ENCODE peak calls at places on chromosomes 13 and 19, in ten cellular contexts. U is IMR-90, X is A549, H is uterus, Z is HCT116, J is stomach, L is H54, F is body of pancreas, S is tibial nerve, P is GM12892. I is an unnamed sample.

GRCh38 chr13:22915442-22916082 is 265.2 kb upstream of the SGCG start:
- DNase-seq in S (no peak), U (peak), F (peak), L (no peak), J (peak), P (no peak), X (peak), Z (peak), H (peak), I (peak)

GRCh38 chr19:46739290-46739771 is 6.5 kb upstream of the FKRP start:
- DNase-seq in Z (no peak), X (no peak), J (no peak), S (no peak), H (no peak), L (no peak), F (peak), P (no peak), U (no peak), I (no peak)

GRCh38 chr19:5966215-5966614 is 11.7 kb downstream of the RANBP3 start:
- DNase-seq in S (no peak), L (no peak), Z (no peak), U (peak), F (peak), H (peak), X (no peak), P (no peak), J (no peak), I (no peak)

GRCh38 chr19:719081-719512 is 10.4 kb downstream of the PALM start:
- DNase-seq in U (no peak), L (no peak), S (peak), P (no peak), X (no peak), Z (no peak), F (peak), H (peak), J (no peak), I (peak)

GRCh38 chr13:110444226-110444653 is 117.3 kb downstream of the RAB20 start:
- DNase-seq in P (no peak), L (no peak), Z (peak), H (peak), X (no peak), U (peak), S (peak), F (no peak), J (no peak), I (no peak)

GRCh38 chr13:110973007-110973700 is 58.3 kb upstream of the ANKRD10 start:
- DNase-seq in S (no peak), F (no peak), H (no peak), P (no peak), Z (no peak), X (no peak), J (no peak), L (no peak), U (no peak), I (no peak)

GRCh38 chr19:1169921-1170885 is 3.9 kb downstream of the SBNO2 start:
- DNase-seq in F (peak), U (peak), L (peak), S (no peak), X (no peak), Z (no peak), H (peak), P (no peak), J (peak), I (no peak)

GRCh38 chr19:11381535-11382369 is 2.4 kb downstream of the EPOR start:
- DNase-seq in X (peak), L (peak), Z (peak), J (peak), F (peak), H (no peak), U (peak), S (peak), P (peak), I (no peak)

GRCh38 chr13:66618702-66619101 is 611.4 kb downstream of the PCDH9 start:
- DNase-seq in J (no peak), Z (peak), X (peak), U (peak), F (no peak), S (no peak), L (peak), H (no peak), P (no peak), I (no peak)

GRCh38 chr19:48560095-48560530 is 8.1 kb downstream of the SULT2B1 start:
- DNase-seq in L (no peak), F (no peak), U (no peak), J (no peak), S (no peak), H (no peak), X (no peak), Z (no peak), P (no peak), I (no peak)

GRCh38 chr19:13127811-13128575 is 9.9 kb downstream of the NACC1 start:
- DNase-seq in X (no peak), Z (no peak), J (no peak), F (no peak), L (no peak), U (no peak), P (no peak), S (no peak), H (no peak), I (no peak)
- TF ChIP-seq POLR2A in X (no peak), Z (no peak), J (no peak), F (no peak), L (no peak), U (no peak), P (no peak), S (no peak), H (no peak), I (no peak)

GRCh38 chr19:33545209-33545981 is 23.8 kb upstream of the PEPD start:
- DNase-seq in F (no peak), U (no peak), P (no peak), L (no peak), Z (no peak), X (no peak), S (no peak), H (no peak), J (no peak), I (no peak)

GRCh38 chr19:33550741-33551140 is 29.1 kb upstream of the PEPD start:
- DNase-seq in J (no peak), X (no peak), Z (no peak), H (no peak), L (no peak), U (no peak), F (no peak), P (no peak), S (no peak), I (no peak)

GRCh38 chr19:33551676-33552075 is 30.1 kb upstream of the PEPD start:
- DNase-seq in U (no peak), H (no peak), F (no peak), P (no peak), Z (no peak), J (no peak), L (no peak), X (no peak), S (no peak), I (no peak)

GRCh38 chr19:33546656-33547055 is 25.1 kb upstream of the PEPD start:
- DNase-seq in X (no peak), F (no peak), H (no peak), L (no peak), U (no peak), S (no peak), Z (no peak), P (no peak), J (no peak), I (no peak)

DNA sequence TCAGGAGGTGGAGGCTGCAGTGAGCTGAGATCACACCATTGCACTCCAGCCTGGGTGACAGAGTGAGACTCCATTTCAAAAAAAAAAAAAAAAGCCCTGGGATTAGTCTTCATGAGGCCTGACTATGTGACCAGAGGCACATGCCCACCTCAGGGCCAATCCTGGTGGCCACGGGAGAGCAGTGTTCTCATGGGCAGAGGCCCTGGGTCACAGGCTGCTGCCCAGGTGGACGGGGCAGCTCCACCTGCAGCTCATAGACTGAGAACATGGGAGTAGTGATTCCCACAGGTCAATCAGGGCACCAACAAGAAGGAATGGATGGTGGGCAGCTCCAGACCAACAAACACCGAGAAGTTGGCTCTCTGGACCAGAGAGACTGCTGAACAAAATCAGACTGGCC is 26.1 kb upstream of the PEPD start:
- DNase-seq in J (no peak), U (no peak), S (no peak), X (no peak), P (no peak), L (no peak), F (no peak), Z (no peak), H (no peak), I (no peak)
- TF ChIP-seq POLR2A in J (no peak), U (no peak), S (no peak), X (no peak), P (no peak), L (no peak), F (no peak), Z (no peak), H (no peak), I (no peak)

DNA sequence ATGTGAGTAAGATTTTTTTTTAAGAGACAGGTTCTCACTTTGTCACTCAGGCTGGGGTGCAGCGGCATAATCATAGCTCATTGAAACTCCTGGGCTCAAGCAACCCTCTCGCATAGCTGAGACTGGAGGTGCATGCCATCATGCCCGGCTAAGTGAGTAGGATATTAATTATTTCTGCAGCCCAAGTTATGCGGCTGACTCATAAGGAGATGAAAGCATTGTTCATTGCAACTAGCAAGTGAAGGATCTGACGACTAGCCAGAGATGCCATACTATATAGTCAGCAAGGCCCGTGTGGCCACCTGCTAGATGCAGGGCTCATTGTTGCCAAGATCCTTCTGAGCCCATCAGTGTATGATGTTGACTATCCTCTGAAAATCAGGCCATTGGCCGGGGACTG is 45.2 kb downstream of the ABCC4 start:
- DNase-seq in J (no peak), P (no peak), S (no peak), H (no peak), F (no peak), X (peak), Z (peak), L (peak), U (peak), I (no peak)
- TF ChIP-seq POLR2A in J (no peak), P (no peak), S (no peak), H (no peak), F (no peak), X (no peak), Z (no peak), L (no peak), U (no peak), I (no peak)

GRCh38 chr13:106498158-106498557 is 37.3 kb downstream of the EFNB2 start:
- DNase-seq in U (no peak), S (no peak), Z (no peak), X (no peak), H (no peak), J (no peak), F (no peak), L (no peak), P (no peak), I (no peak)

GRCh38 chr13:106496072-106496997 is 39.1 kb downstream of the EFNB2 start:
- DNase-seq in L (no peak), U (no peak), S (no peak), J (no peak), Z (no peak), P (no peak), X (no peak), H (peak), F (no peak), I (no peak)

GRCh38 chr13:106499113-106499512 is 36.3 kb downstream of the EFNB2 start:
- DNase-seq in Z (no peak), P (no peak), S (no peak), F (no peak), H (no peak), J (no peak), X (no peak), L (no peak), U (no peak), I (no peak)

GRCh38 chr13:106498571-106498970 is 36.9 kb downstream of the EFNB2 start:
- DNase-seq in U (no peak), H (no peak), P (no peak), F (no peak), J (no peak), S (no peak), Z (no peak), L (no peak), X (no peak), I (no peak)

GRCh38 chr13:106497079-106497478 is 38.4 kb downstream of the EFNB2 start:
- DNase-seq in Z (no peak), X (no peak), J (no peak), P (no peak), F (no peak), L (no peak), H (no peak), S (no peak), U (no peak), I (no peak)
- TF ChIP-seq POLR2A in Z (no peak), X (no peak), J (no peak), P (no peak), F (no peak), L (no peak), H (no peak), S (no peak), U (no peak), I (no peak)

GRCh38 chr13:42574435-42575311 is 721 bp downstream of the TNFSF11 start:
- DNase-seq in L (no peak), Z (no peak), U (no peak), J (no peak), X (no peak), P (peak), F (no peak), S (no peak), H (no peak), I (no peak)
- TF ChIP-seq POLR2A in L (no peak), Z (no peak), U (no peak), J (no peak), X (no peak), P (peak), F (no peak), S (no peak), H (no peak), I (no peak)

DNA sequence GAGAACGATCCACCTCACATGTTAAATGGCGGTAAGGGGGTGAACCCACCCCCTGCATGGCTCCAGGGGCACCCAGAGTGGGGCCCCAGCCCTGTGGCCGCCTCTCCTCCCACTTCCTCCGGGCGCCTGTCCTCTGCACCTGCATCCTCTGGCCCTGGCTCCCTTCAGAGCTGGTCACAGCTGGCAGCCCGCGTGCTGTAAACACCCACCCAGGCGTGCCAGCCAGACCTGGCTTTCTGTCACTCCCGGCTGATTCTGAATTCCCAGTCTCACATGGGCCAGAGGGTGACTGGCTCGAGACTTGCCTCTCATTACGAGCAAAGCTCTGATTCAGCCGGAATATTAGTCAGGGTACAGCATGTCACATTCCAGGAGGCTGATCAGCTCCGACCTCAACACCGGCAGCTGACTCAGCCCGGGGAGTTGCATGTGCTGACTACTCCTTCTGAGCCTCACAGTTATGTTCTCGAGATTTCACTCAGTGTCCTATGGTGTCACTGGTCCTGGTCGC is 75.1 kb downstream of the GNG7 start:
- DNase-seq in J (peak), F (peak), U (peak), X (peak), S (peak), P (no peak), L (peak), H (peak), Z (peak), I (peak)
- TF ChIP-seq POLR2A in J (no peak), F (peak), U (no peak), X (no peak), S (no peak), P (no peak), L (no peak), H (no peak), Z (no peak), I (no peak)

GRCh38 chr19:52535831-52536800 is 8.6 kb downstream of the ZNF808 start:
- DNase-seq in P (peak), S (peak), L (peak), X (no peak), F (peak), U (peak), J (peak), Z (no peak), H (peak), I (peak)
- TF ChIP-seq POLR2A in P (peak), S (no peak), L (peak), X (no peak), F (peak), U (no peak), J (no peak), Z (no peak), H (no peak), I (no peak)

I was measured in lower leg skin.